ENCODE peak calls at places on chromosomes 16 and 17, in seven cellular contexts. One of them, this sample, is unnamed.

GRCh38 chr16:66874079-66874775 is 6.1 kb upstream of the PDP2 start:
- DNase-seq in stimulated activated CD4-positive, alpha-beta T cell treated with anti-CD3 and anti-CD28 coated beads, TNF-alpha, amount 100 ng/mL, for 1 hour: no peak
- DNase-seq in psoas muscle: no peak
- DNase-seq in NCI-H226: peak
- DNase-seq in COR-L47: no peak
- DNase-seq in progenitor cell of endocrine pancreas: no peak
- DNase-seq in aorta: peak
- DNase-seq in this sample: no peak

GRCh38 chr17:65545708-65546523 is 15.5 kb downstream of the AXIN2 start:
- DNase-seq in stimulated activated CD4-positive, alpha-beta T cell treated with anti-CD3 and anti-CD28 coated beads, TNF-alpha, amount 100 ng/mL, for 1 hour: no peak
- DNase-seq in psoas muscle: no peak
- DNase-seq in NCI-H226: no peak
- DNase-seq in COR-L47: no peak
- DNase-seq in progenitor cell of endocrine pancreas: no peak
- DNase-seq in aorta: peak
- DNase-seq in this sample: no peak

GRCh38 chr17:64781013-64781392 is 118.9 kb upstream of the SMURF2 start:
- DNase-seq in stimulated activated CD4-positive, alpha-beta T cell treated with anti-CD3 and anti-CD28 coated beads, TNF-alpha, amount 100 ng/mL, for 1 hour: no peak
- DNase-seq in psoas muscle: no peak
- DNase-seq in NCI-H226: peak
- DNase-seq in COR-L47: peak
- DNase-seq in progenitor cell of endocrine pancreas: no peak
- DNase-seq in aorta: no peak
- DNase-seq in this sample: no peak

GRCh38 chr17:80647746-80648145 is 103.1 kb downstream of the RPTOR start:
- DNase-seq in stimulated activated CD4-positive, alpha-beta T cell treated with anti-CD3 and anti-CD28 coated beads, TNF-alpha, amount 100 ng/mL, for 1 hour: no peak
- DNase-seq in psoas muscle: no peak
- DNase-seq in NCI-H226: no peak
- DNase-seq in COR-L47: no peak
- DNase-seq in progenitor cell of endocrine pancreas: no peak
- DNase-seq in aorta: no peak
- DNase-seq in this sample: no peak

GRCh38 chr17:66775881-66776400 is 59.0 kb upstream of the CACNG5 start:
- DNase-seq in stimulated activated CD4-positive, alpha-beta T cell treated with anti-CD3 and anti-CD28 coated beads, TNF-alpha, amount 100 ng/mL, for 1 hour: no peak
- DNase-seq in psoas muscle: no peak
- DNase-seq in NCI-H226: no peak
- DNase-seq in COR-L47: no peak
- DNase-seq in progenitor cell of endocrine pancreas: no peak
- DNase-seq in aorta: no peak
- DNase-seq in this sample: no peak

GRCh38 chr16:58481931-58482330 is 18.0 kb upstream of the NDRG4 start:
- DNase-seq in stimulated activated CD4-positive, alpha-beta T cell treated with anti-CD3 and anti-CD28 coated beads, TNF-alpha, amount 100 ng/mL, for 1 hour: no peak
- DNase-seq in psoas muscle: no peak
- DNase-seq in NCI-H226: no peak
- DNase-seq in COR-L47: no peak
- DNase-seq in progenitor cell of endocrine pancreas: no peak
- DNase-seq in aorta: no peak
- DNase-seq in this sample: no peak

GRCh38 chr16:30535106-30535776 is 583 bp upstream of the ZNF747 start:
- DNase-seq in stimulated activated CD4-positive, alpha-beta T cell treated with anti-CD3 and anti-CD28 coated beads, TNF-alpha, amount 100 ng/mL, for 1 hour: no peak
- DNase-seq in psoas muscle: no peak
- DNase-seq in NCI-H226: no peak
- DNase-seq in COR-L47: peak
- DNase-seq in progenitor cell of endocrine pancreas: no peak
- DNase-seq in aorta: no peak
- DNase-seq in this sample: no peak

GRCh38 chr17:9259419-9259818 is 238.1 kb downstream of the NTN1 start:
- DNase-seq in stimulated activated CD4-positive, alpha-beta T cell treated with anti-CD3 and anti-CD28 coated beads, TNF-alpha, amount 100 ng/mL, for 1 hour: no peak
- DNase-seq in psoas muscle: no peak
- DNase-seq in NCI-H226: no peak
- DNase-seq in COR-L47: no peak
- DNase-seq in progenitor cell of endocrine pancreas: no peak
- DNase-seq in aorta: peak
- DNase-seq in this sample: no peak